ENCODE peak calls at places on chromosomes 6 and 20, in ten cellular contexts. D is MV-4-11, M is T-cell, Q is stromal cell of bone marrow, Y is GM13977, R is nephron progenitor cell, O is kidney, T is GM04503, B is activated T-helper 1 cell treated with Interleukin-2 at 50 U/mL for 16 hours, H is mammary epithelial cell. Z is an unnamed sample.

GRCh38 chr6:1515781-1516180 is 93.9 kb upstream of the FOXC1 start:
- DNase-seq in D (no peak), M (no peak), Q (no peak), Y (no peak), R (no peak), O (no peak), T (no peak), B (no peak), H (no peak), Z (no peak)

GRCh38 chr6:157603314-157603940 is 219.6 kb upstream of the SNX9 start:
- DNase-seq in D (no peak), M (no peak), Q (no peak), Y (no peak), R (no peak), O (no peak), T (no peak), B (no peak), H (no peak), Z (no peak)

GRCh38 chr6:9064156-9064555 is 628.8 kb upstream of the SLC35B3 start:
- DNase-seq in D (no peak), M (no peak), Q (no peak), Y (no peak), R (no peak), O (no peak), T (no peak), B (no peak), H (peak), Z (no peak)

GRCh38 chr20:47645632-47646031 is 139.6 kb downstream of the SULF2 start:
- DNase-seq in D (no peak), M (no peak), Q (no peak), Y (no peak), R (no peak), O (no peak), T (no peak), B (no peak), H (no peak), Z (no peak)

GRCh38 chr6:42197574-42198362 is 3.0 kb upstream of the GUCA1B start:
- DNase-seq in D (peak), M (no peak), Q (peak), Y (no peak), R (no peak), O (no peak), T (peak), B (no peak), H (no peak), Z (no peak)

GRCh38 chr6:25472314-25472713 is 179.7 kb upstream of the SCGN start:
- DNase-seq in D (no peak), M (no peak), Q (no peak), Y (no peak), R (no peak), O (no peak), T (no peak), B (no peak), H (no peak), Z (no peak)

GRCh38 chr20:63819224-63819917 is 11.7 kb downstream of the ZBTB46 start:
- DNase-seq in D (no peak), M (no peak), Q (peak), Y (no peak), R (no peak), O (no peak), T (no peak), B (no peak), H (no peak), Z (no peak)

GRCh38 chr6:75349262-75349984 is 64.8 kb upstream of the TMEM30A start:
- DNase-seq in D (no peak), M (no peak), Q (no peak), Y (no peak), R (peak), O (no peak), T (no peak), B (no peak), H (no peak), Z (no peak)

GRCh38 chr6:9848094-9848493 is 566.8 kb downstream of the TFAP2A start:
- DNase-seq in D (no peak), M (no peak), Q (no peak), Y (no peak), R (no peak), O (no peak), T (no peak), B (no peak), H (peak), Z (no peak)

GRCh38 chr6:133754298-133754697 is 134.6 kb upstream of the TCF21 start:
- DNase-seq in D (no peak), M (no peak), Q (no peak), Y (no peak), R (no peak), O (no peak), T (no peak), B (no peak), H (no peak), Z (no peak)

GRCh38 chr20:3862333-3862732 is 15.7 kb downstream of the MAVS start:
- DNase-seq in D (no peak), M (no peak), Q (no peak), Y (no peak), R (no peak), O (no peak), T (no peak), B (no peak), H (no peak), Z (no peak)

GRCh38 chr6:50816115-50816675 is 2.5 kb upstream of the TFAP2B start:
- DNase-seq in D (peak), M (peak), Q (peak), Y (peak), R (peak), O (peak), T (peak), B (peak), H (peak), Z (no peak)

GRCh38 chr20:15188415-15188814 is 851.0 kb upstream of the FLRT3 start:
- DNase-seq in D (no peak), M (no peak), Q (no peak), Y (no peak), R (no peak), O (no peak), T (no peak), B (no peak), H (peak), Z (no peak)

GRCh38 chr6:135280375-135281136 is 99.4 kb downstream of the MYB start:
- DNase-seq in D (peak), M (no peak), Q (no peak), Y (no peak), R (no peak), O (no peak), T (no peak), B (no peak), H (no peak), Z (no peak)

GRCh38 chr20:13174402-13174801 is 46.7 kb upstream of the ISM1 start:
- DNase-seq in D (peak), M (no peak), Q (no peak), Y (no peak), R (no peak), O (no peak), T (no peak), B (no peak), H (no peak), Z (no peak)

GRCh38 chr20:16007978-16008377 is 565.3 kb downstream of the KIF16B start:
- DNase-seq in D (peak), M (no peak), Q (no peak), Y (no peak), R (no peak), O (no peak), T (no peak), B (no peak), H (no peak), Z (no peak)

GRCh38 chr6:110491644-110492317 is 15.4 kb upstream of the SLC22A16 start:
- DNase-seq in D (peak), M (no peak), Q (peak), Y (peak), R (no peak), O (no peak), T (no peak), B (no peak), H (peak), Z (no peak)